ENCODE peak calls at places on chromosomes 12 and 14, in six cellular contexts. O is AG10803, P is NCI-H2029, Y is NCI-H2081, N is cerebellar cortex, J is NCI-H748 treated with DMSO at 0.1 percent for 48 hours. R is an unnamed sample.

GRCh38 chr12:41190360-41190759 is 2.2 kb downstream of the PDZRN4 start:
- DNase-seq in O (no peak), P (no peak), Y (peak), N (peak), J (peak), R (peak)

GRCh38 chr14:100532916-100533630 is 54.1 kb downstream of the BEGAIN start:
- DNase-seq in O (peak), P (no peak), Y (no peak), N (no peak), J (no peak), R (no peak)

GRCh38 chr14:38951451-38951850 is 151.6 kb downstream of the SEC23A start:
- DNase-seq in O (peak), P (no peak), Y (no peak), N (no peak), J (no peak), R (no peak)

GRCh38 chr12:102300824-102301461 is 103.3 kb upstream of the PMCH start:
- DNase-seq in O (peak), P (peak), Y (peak), N (peak), J (no peak), R (peak)

GRCh38 chr12:527241-527640 is 67.5 kb downstream of the B4GALNT3 start:
- DNase-seq in O (no peak), P (no peak), Y (no peak), N (no peak), J (no peak), R (peak)

GRCh38 chr14:66234411-66234810 is 251.8 kb upstream of the CCDC196 start:
- DNase-seq in O (no peak), P (no peak), Y (peak), N (no peak), J (no peak), R (peak)

GRCh38 chr12:19833775-19834501 is 394.6 kb downstream of the AEBP2 start:
- DNase-seq in O (peak), P (no peak), Y (no peak), N (no peak), J (no peak), R (no peak)

GRCh38 chr14:94521375-94522114 is 12.3 kb upstream of the SERPINA12 start:
- DNase-seq in O (no peak), P (no peak), Y (no peak), N (no peak), J (no peak), R (no peak)

GRCh38 chr12:122006186-122006926 is 15.3 kb upstream of the BCL7A start:
- DNase-seq in O (no peak), P (no peak), Y (no peak), N (no peak), J (no peak), R (no peak)

R was measured in NCI-H146.